ENCODE peak calls at places on chromosomes 4 and X, in five cellular contexts. E, O, A, B and Q are unnamed samples.

GRCh38 chr4:123364906-123365305 is 31.7 kb upstream of the SPRY1 start:
- DNase-seq in O (no peak), A (no peak), E (no peak), B (no peak), Q (no peak)

GRCh38 chrX:136847874-136848273 is 32.7 kb downstream of the RBMX start:
- DNase-seq in O (no peak), A (no peak), B (no peak), E (no peak), Q (no peak)

GRCh38 chrX:112760697-112761096 is 79.9 kb downstream of the AMOT start:
- DNase-seq in A (no peak), B (no peak), E (no peak), O (no peak), Q (no peak)

GRCh38 chr4:6732441-6733357 is 16.7 kb downstream of the BLOC1S4 start:
- DNase-seq in O (peak; percentile 48), E (peak; percentile 69), B (no peak), A (no peak), Q (peak; percentile 86)

GRCh38 chrX:70508296-70508911 is 63.8 kb downstream of the DLG3 start:
- DNase-seq in A (no peak), E (no peak), O (no peak), B (no peak), Q (no peak)

GRCh38 chr4:100742045-100742444 is 224.2 kb upstream of the EMCN start:
- DNase-seq in E (peak; percentile 8), A (no peak), O (no peak), B (no peak), Q (no peak)

GRCh38 chr4:6048537-6048936 is 30.3 kb upstream of the C4orf50 start:
- DNase-seq in O (no peak), B (no peak), E (no peak), A (no peak), Q (no peak)

GRCh38 chrX:38192007-38192625 is 28.6 kb downstream of the SRPX start:
- DNase-seq in B (no peak), O (no peak), E (no peak), A (no peak), Q (no peak)

GRCh38 chr4:113106076-113106475 is 56.6 kb downstream of the ANK2 start:
- DNase-seq in E (peak; percentile 2), B (no peak), O (no peak), A (no peak), Q (no peak)

GRCh38 chr4:122652379-122652778 is 31.5 kb upstream of the IL21 start:
- DNase-seq in O (peak; percentile 52), A (no peak), B (peak; percentile 36), E (peak; percentile 7), Q (no peak)

GRCh38 chr4:72391281-72391680 is 177.7 kb downstream of the ADAMTS3 start:
- DNase-seq in A (no peak), O (no peak), E (no peak), B (no peak), Q (no peak)

GRCh38 chr4:1166509-1167243 is 5.7 kb downstream of the SPON2 start:
- DNase-seq in O (no peak), A (no peak), B (no peak), E (no peak), Q (no peak)

GRCh38 chrX:45591650-45592049 is 391.0 kb upstream of the DIPK2B start:
- DNase-seq in O (no peak), A (no peak), E (no peak), B (no peak), Q (no peak)

GRCh38 chrX:123308663-123309062 is 124.6 kb downstream of the GRIA3 start:
- DNase-seq in E (no peak), O (no peak), A (no peak), B (no peak), Q (no peak)

GRCh38 chr4:1815096-1815996 is 22.3 kb downstream of the FGFR3 start:
- DNase-seq in O (no peak), E (no peak), A (no peak), B (no peak), Q (no peak)

GRCh38 chrX:38513087-38513742 is 48.1 kb upstream of the TSPAN7 start:
- DNase-seq in E (no peak), O (no peak), B (no peak), A (no peak), Q (no peak)

GRCh38 chrX:29661290-29661689 is 554.1 kb upstream of the MAGEB2 start:
- DNase-seq in B (peak; percentile 11), A (no peak), E (no peak), O (no peak), Q (no peak)

DNA sequence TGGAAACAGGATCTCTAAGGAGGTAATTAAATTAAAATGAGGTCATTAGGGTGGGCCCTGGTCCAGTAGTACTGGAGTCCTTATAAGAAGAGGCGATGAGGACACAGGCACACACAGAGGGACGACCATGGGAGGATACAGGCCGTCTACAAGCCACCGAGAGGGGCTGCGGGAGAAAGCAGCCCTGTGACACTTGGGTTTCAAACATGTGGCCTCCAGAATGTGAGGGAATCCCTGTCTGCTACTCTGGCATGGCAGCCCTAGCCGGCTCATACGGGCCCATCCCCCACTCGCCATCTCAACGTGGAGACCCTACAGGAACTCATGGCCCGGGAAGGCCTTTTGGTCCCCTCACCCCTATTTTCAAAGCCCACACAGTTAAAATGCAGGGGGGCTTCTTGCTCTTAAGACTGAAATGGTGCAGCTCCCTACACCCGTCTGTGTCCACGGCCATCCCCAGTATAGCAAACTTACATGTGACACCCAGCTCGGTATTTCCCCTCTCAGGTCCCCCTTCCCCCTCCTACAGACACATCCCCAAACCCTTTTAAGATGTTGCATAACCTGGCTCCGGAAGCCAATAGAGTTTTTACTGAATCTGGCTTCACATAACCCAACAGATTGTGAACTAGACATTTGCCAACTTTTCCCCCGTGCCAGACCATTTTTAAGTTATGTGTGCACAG is 124.1 kb upstream of the TBL1X start:
- DNase-seq in E (no peak), A (peak; percentile 38), O (peak; percentile 55), B (no peak), Q (no peak)
- H3K4me3 ChIP-seq in E (no peak overlapping the region), A (no peak overlapping the region), O (no peak overlapping the region), B (no peak overlapping the region), Q (no peak overlapping the region)

GRCh38 chrX:48631376-48632090 is 34.2 kb downstream of the WDR13 start:
- DNase-seq in O (peak; percentile 86), A (peak; percentile 81), E (peak; percentile 87), B (peak; percentile 9), Q (peak; percentile 62)
- TF ChIP-seq CTCF in O (peak; percentile 37), A (peak; percentile 14), E (peak; percentile 65), B (peak; percentile 38), Q (peak; percentile 53)

DNA sequence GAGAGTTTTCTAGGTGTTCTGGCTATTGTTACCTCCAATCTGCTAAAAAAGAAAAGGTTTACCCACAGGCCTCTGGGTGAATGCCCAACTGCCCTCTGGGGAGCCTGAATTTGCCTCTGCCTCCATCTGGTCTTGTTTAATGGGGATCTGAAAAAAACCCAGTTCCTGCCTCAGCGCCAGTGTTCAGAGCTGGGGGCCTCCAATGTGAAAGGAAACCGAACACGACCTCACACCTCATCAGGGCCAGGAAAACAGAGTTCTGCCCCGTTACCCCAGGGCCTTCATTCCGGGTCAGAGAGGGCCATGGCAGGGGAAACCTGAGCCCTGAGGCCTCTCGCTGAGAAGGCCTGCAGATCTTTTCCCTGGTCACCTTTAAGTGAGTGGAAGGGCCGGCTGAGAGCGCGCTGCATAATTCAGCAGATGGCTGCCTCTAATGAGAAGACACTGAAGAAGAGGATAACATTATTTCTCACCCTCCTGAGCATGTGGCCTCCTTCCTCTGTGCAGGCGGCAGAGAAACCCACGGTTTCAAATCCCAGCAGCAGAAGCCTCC is 6.8 kb downstream of the SEPTIN6 start:
- DNase-seq in A (no peak), B (no peak), E (no peak), O (no peak), Q (no peak)
- H3K4me3 ChIP-seq in A (no peak overlapping the region), B (no peak overlapping the region), E (no peak overlapping the region), O (no peak overlapping the region), Q (no peak overlapping the region)

GRCh38 chr4:47510506-47511143 is 25.6 kb downstream of the ATP10D start:
- DNase-seq in A (no peak), O (no peak), B (no peak), E (no peak), Q (no peak)
- TF ChIP-seq CTCF in A (no peak), O (no peak), B (no peak), E (no peak), Q (peak; percentile 30)

DNA sequence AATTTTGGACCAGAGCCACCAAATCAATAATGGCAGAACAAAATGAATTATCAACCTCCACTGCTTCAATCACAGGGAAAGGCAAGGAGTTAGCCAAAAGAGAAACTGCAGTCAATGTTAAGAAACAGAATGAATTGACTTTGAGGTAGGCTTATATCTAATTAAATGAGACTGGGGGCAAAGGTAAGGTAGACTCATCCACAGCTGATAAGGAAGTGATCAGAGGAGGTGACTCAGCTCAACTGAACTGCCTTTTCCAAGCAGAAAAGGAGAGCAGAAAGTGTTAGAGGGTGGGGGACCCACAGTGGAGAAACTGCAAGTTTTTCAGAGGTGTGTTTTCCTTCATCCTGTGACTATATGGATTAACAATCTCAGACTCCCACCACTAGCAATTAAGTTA is 345.8 kb upstream of the PPARGC1A start:
- DNase-seq in B (no peak), E (no peak), A (no peak), O (no peak), Q (no peak)
- H3K4me3 ChIP-seq in B (no peak overlapping the region), E (no peak overlapping the region), A (no peak overlapping the region), O (no peak overlapping the region), Q (no peak overlapping the region)

GRCh38 chrX:51804741-51805140 is 61.5 kb downstream of the GSPT2 start:
- DNase-seq in O (no peak), A (no peak), E (no peak), B (no peak), Q (no peak)
- TF ChIP-seq CTCF in O (no peak), A (no peak), E (no peak), B (peak; percentile 12), Q (no peak)

GRCh38 chr4:39456946-39457763 is 1.6 kb downstream of the RPL9 start:
- DNase-seq in O (no peak), E (no peak), A (no peak), B (no peak), Q (no peak)
- H3K4me3 ChIP-seq in O (no peak overlapping the region), E (peak overlapping the region; percentile 82), A (peak overlapping the region; percentile 81), B (peak overlapping the region; percentile 67), Q (peak overlapping the region; percentile 68)

DNA sequence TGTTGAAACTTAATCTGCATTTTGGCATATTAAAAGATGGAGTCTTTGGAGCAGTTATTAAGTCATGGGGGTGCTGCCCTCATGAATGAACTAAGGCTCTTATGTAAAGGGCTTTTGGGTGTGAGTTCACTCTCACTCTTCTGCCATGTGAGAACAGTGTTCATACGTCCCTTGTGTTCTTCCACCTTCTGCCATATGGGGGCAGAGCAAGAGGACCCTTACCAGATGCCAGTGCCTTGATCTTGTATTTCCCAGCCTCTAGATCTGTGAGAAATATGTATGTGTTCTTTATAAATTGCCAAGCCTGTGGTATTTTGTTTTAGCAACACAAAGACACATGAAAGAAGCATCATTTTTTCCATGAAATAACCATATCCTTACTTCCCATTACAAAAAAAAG is 213.9 kb downstream of the SPOCK3 start:
- DNase-seq in B (no peak), E (no peak), A (no peak), O (no peak), Q (no peak)
- TF ChIP-seq CTCF in B (peak; percentile 16), E (peak; percentile 12), A (no peak), O (no peak), Q (no peak)